ENCODE peak calls at places on chromosomes 1 and 21, in seven cellular contexts. B is cardiac muscle cell; C is heart right ventricle; S is neural progenitor cell; H is lower lobe of right lung; F is GM23248; G is CD8-positive, alpha-beta memory T cell. T is an unnamed sample.

GRCh38 chr1:112507336-112507735 is 1.4 kb upstream of the WNT2B start:
- DNase-seq in B (no peak), C (no peak), H (no peak), G (no peak), S (no peak), F (no peak), T (no peak)

GRCh38 chr1:19949016-19949415 is 25.6 kb upstream of the PLA2G2E start:
- DNase-seq in H (no peak), F (peak; percentile 95), S (no peak), G (no peak), B (no peak), C (no peak), T (no peak)

GRCh38 chr1:153386500-153386901 is 4.4 kb downstream of the S100A8 start:
- DNase-seq in S (no peak), B (no peak), G (no peak), H (peak; percentile 63), C (peak; percentile 27), F (no peak), T (no peak)

GRCh38 chr1:2636733-2637132 is 3.9 kb upstream of the MMEL1 start:
- DNase-seq in B (no peak), G (no peak), H (no peak), F (no peak), C (no peak), S (no peak), T (no peak)

GRCh38 chr1:115642168-115643072 is 650 bp downstream of the VANGL1 start:
- DNase-seq in G (no peak), H (peak; percentile 62), F (peak; percentile 66), C (peak; percentile 38), S (peak; percentile 62), B (peak; percentile 75), T (peak; percentile 85)

GRCh38 chr1:27316860-27317259 is 5.1 kb upstream of the TMEM222 start:
- DNase-seq in B (no peak), F (no peak), S (no peak), H (no peak), C (no peak), G (no peak), T (no peak)

GRCh38 chr1:162632743-162633326 is 571 bp downstream of the DDR2 start:
- DNase-seq in H (no peak), G (no peak), B (no peak), C (peak; percentile 38), F (peak; percentile 62), S (no peak), T (no peak)

GRCh38 chr21:33123396-33124120 is 53.6 kb downstream of the OLIG1 start:
- DNase-seq in B (no peak), F (peak; percentile 13), S (no peak), H (no peak), G (no peak), C (no peak), T (no peak)

GRCh38 chr1:2587860-2588571 is 1.4 kb downstream of the PRXL2B start:
- DNase-seq in C (no peak), H (peak; percentile 48), B (no peak), S (no peak), F (no peak), G (no peak), T (peak; percentile 79)

GRCh38 chr1:248755505-248755904 is at the start of gene LYPD8:
- DNase-seq in S (no peak), F (no peak), B (no peak), H (no peak), G (no peak), C (no peak), T (no peak)

GRCh38 chr1:198529414-198529813 is 11.1 kb downstream of the ATP6V1G3 start:
- DNase-seq in B (no peak), C (no peak), H (no peak), F (peak; percentile 74), S (no peak), G (no peak), T (no peak)

GRCh38 chr1:197924516-197925123 is 7.4 kb downstream of the LHX9 start:
- DNase-seq in S (peak; percentile 72), B (peak; percentile 62), H (no peak), G (no peak), C (peak; percentile 27), F (peak; percentile 70), T (no peak)

GRCh38 chr1:58762806-58763205 is 21.0 kb downstream of the JUN start:
- DNase-seq in F (peak; percentile 72), B (no peak), S (no peak), G (no peak), C (no peak), H (no peak), T (no peak)

GRCh38 chr1:54490361-54491248 is 57.4 kb upstream of the ACOT11 start:
- DNase-seq in B (peak; percentile 59), H (no peak), F (peak; percentile 32), C (peak; percentile 20), S (peak; percentile 85), G (no peak), T (peak; percentile 80)

GRCh38 chr1:219585837-219586465 is 27.0 kb downstream of the ZC3H11B start:
- DNase-seq in S (no peak), B (no peak), G (no peak), F (no peak), C (no peak), H (no peak), T (no peak)

GRCh38 chr1:51044834-51045233 is 57.2 kb upstream of the C1orf185 start:
- DNase-seq in H (no peak), G (no peak), S (no peak), C (no peak), B (no peak), F (peak; percentile 62), T (no peak)

GRCh38 chr1:1349256-1350012 is at the start of gene DVL1:
- DNase-seq in S (peak; percentile 91), C (peak; percentile 67), H (peak; percentile 76), B (peak; percentile 81), G (peak; percentile 74), F (peak; percentile 90), T (peak; percentile 90)

GRCh38 chr1:43008425-43009108 is 49.9 kb upstream of the SLC2A1 start:
- DNase-seq in G (no peak), F (no peak), S (peak; percentile 97), B (peak; percentile 41), H (no peak), C (no peak), T (no peak)

GRCh38 chr1:25616932-25617625 is 488 bp downstream of the MAN1C1 start:
- DNase-seq in C (no peak), B (peak; percentile 39), F (peak; percentile 29), G (no peak), S (peak; percentile 52), H (peak; percentile 54), T (no peak)

GRCh38 chr1:26020941-26021646 is 481 bp upstream of the EXTL1 start:
- DNase-seq in B (no peak), H (no peak), F (no peak), S (no peak), C (no peak), G (no peak), T (no peak)

GRCh38 chr1:8420318-8420717 is 102.4 kb downstream of the SLC45A1 start:
- DNase-seq in C (no peak), S (no peak), H (no peak), B (no peak), G (no peak), F (no peak), T (no peak)
- H3K4me1 ChIP-seq in C (peaks cover 52% of the 10 kb centered on the region), S (peaks cover 64% of the 10 kb centered on the region), H (peaks cover 72% of the 10 kb centered on the region), B (peaks cover 50% of the 10 kb centered on the region), G (peaks cover 76% of the 10 kb centered on the region), F (peaks cover 40% of the 10 kb centered on the region), T (peaks cover 49% of the 10 kb centered on the region)

DNA sequence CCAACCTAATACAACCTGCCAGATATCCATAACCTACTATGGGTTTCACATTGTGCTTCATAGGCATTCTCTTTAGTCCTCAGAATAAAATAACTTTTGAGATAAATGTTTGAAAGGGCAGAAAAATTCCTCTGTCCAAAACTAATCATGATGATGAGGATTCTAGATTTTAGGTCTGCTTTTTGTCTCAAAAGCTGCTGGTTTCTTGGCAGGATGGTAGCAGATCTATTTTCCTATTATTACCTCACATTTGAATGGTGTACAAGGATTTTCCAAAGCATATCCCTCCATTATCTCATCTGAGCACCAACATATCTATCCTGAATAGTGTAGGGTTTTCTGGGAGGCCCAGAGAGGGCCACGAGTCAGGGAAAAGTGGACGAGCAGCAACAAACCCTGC is 202.0 kb downstream of the PLPP3 start:
- DNase-seq in H (no peak), S (no peak), G (no peak), F (no peak), C (no peak), B (no peak), T (no peak)
- H3K4me1 ChIP-seq in H (peaks cover 25% of the 10 kb centered on the region), S (peaks cover 45% of the 10 kb centered on the region), G (no peaks in the 10 kb centered on the region), F (peaks cover 31% of the 10 kb centered on the region), C (peaks cover 37% of the 10 kb centered on the region), B (peaks cover 48% of the 10 kb centered on the region), T (no peaks in the 10 kb centered on the region)

DNA sequence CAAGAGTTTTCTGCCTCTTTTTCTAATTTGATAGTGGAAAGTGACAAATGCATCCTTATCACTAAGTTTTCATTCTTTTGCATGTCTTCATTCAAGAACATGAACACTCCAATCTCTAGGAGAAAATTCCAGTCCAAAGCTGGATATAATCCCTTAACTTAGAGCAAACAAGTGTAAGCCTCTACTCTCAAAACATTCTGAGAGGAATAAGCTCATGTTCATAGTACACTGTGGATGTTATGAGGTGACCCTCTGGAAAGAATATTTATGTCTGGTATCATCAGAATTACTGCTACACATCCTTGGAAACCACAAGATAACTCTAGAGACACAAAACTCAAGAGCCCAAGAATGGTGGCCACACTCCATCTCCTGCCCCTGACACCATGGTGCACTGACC is 15.1 kb downstream of the SIPA1L2 start:
- DNase-seq in H (no peak), S (no peak), F (no peak), G (no peak), B (no peak), C (no peak), T (no peak)
- H3K4me1 ChIP-seq in H (peaks cover 34% of the 10 kb centered on the region), S (peaks cover 46% of the 10 kb centered on the region), F (peaks cover 17% of the 10 kb centered on the region), G (no peaks in the 10 kb centered on the region), B (peaks cover 38% of the 10 kb centered on the region), C (peaks cover 25% of the 10 kb centered on the region), T (no peaks in the 10 kb centered on the region)

GRCh38 chr1:94772230-94772641 is 47.9 kb upstream of the SLC44A3 start:
- DNase-seq in C (no peak), F (no peak), S (no peak), B (no peak), H (peak; percentile 78), G (no peak), T (peak; percentile 82)

GRCh38 chr1:94773296-94773809 is 46.8 kb upstream of the SLC44A3 start:
- DNase-seq in S (no peak), F (no peak), C (no peak), B (no peak), H (no peak), G (no peak), T (no peak)

GRCh38 chr1:94776474-94776873 is 43.7 kb upstream of the SLC44A3 start:
- DNase-seq in G (no peak), S (no peak), H (no peak), C (no peak), B (no peak), F (no peak), T (no peak)

GRCh38 chr1:94772840-94773239 is 47.3 kb upstream of the SLC44A3 start:
- DNase-seq in G (no peak), C (no peak), S (no peak), B (no peak), F (no peak), H (no peak), T (no peak)

DNA sequence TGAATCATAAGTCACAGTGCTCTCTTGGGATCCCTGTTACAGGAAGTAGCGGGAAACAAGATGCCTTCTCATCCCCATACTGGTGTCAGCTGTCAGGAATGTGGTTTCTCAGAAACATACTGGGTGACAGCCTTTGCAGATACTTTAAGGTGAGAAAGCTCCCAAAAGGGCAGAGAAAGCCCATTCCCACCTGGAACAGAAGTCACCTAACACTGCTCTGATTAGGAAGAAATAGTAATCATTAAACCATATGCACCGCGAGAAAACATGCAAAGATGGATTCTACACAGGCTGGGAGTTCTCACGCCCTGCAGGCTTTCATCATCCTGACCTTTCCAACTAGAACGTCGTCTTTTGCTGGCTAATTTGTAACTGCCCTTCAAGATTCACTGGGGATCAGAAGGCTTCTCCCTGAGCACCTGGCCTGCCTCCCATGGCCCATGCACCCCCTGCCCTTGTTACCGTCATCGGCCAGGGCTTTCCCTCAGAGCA is 46.2 kb upstream of the SLC44A3 start:
- DNase-seq in F (peak; percentile 75), G (no peak), C (no peak), B (no peak), S (no peak), H (no peak), T (peak; percentile 73)
- H3K4me1 ChIP-seq in F (peaks cover 19% of the 10 kb centered on the region), G (no peaks in the 10 kb centered on the region), C (no peaks in the 10 kb centered on the region), B (no peaks in the 10 kb centered on the region), S (no peaks in the 10 kb centered on the region), H (peaks cover 20% of the 10 kb centered on the region), T (peaks cover 9% of the 10 kb centered on the region)

T was measured in kidney.